ENCODE peak calls at places on chromosomes 13 and 19, in seven cellular contexts. W, I, X, L, G, Q and A are unnamed samples.

GRCh38 chr19:31668916-31669315 is 319.7 kb upstream of the TSHZ3 start:
- DNase-seq in Q (no peak), W (no peak), I (no peak), X (no peak), G (no peak), L (no peak), A (no peak)

GRCh38 chr13:49356224-49356623 is 87.6 kb downstream of the CAB39L start:
- DNase-seq in G (no peak), L (no peak), W (no peak), I (no peak), X (no peak), Q (no peak), A (no peak)

GRCh38 chr13:20713014-20713376 is 9.5 kb downstream of the IL17D start:
- DNase-seq in W (no peak), X (no peak), L (no peak), G (no peak), Q (no peak), I (no peak), A (no peak)

GRCh38 chr19:13765395-13766094 is 1.2 kb downstream of the MRI1 start:
- DNase-seq in G (no peak), X (peak; percentile 52), I (no peak), W (no peak), Q (peak; percentile 47), L (no peak), A (no peak)

GRCh38 chr19:40232949-40233810 is 6.7 kb upstream of the CCNP start:
- DNase-seq in X (no peak), G (no peak), I (no peak), W (no peak), Q (no peak), L (no peak), A (no peak)

GRCh38 chr13:98962901-98963594 is 14.8 kb downstream of the DOCK9 start:
- DNase-seq in X (no peak), I (no peak), G (no peak), W (no peak), L (no peak), Q (no peak), A (no peak)

GRCh38 chr19:35295792-35296462 is 4.0 kb downstream of the MAG start:
- DNase-seq in G (no peak), X (no peak), I (no peak), W (peak; percentile 66), Q (no peak), L (no peak), A (no peak)

GRCh38 chr19:39199025-39199424 is 2.3 kb downstream of the NCCRP1 start:
- DNase-seq in L (no peak), G (no peak), W (no peak), Q (peak; percentile 35), X (peak; percentile 66), I (no peak), A (no peak)

GRCh38 chr19:588758-589692 is 656 bp upstream of the HCN2 start:
- DNase-seq in X (peak; percentile 59), G (no peak), W (no peak), I (no peak), Q (no peak), L (no peak), A (no peak)

GRCh38 chr13:30898721-30899188 is 7.3 kb upstream of the MEDAG start:
- DNase-seq in I (no peak), X (no peak), Q (peak; percentile 72), G (no peak), L (no peak), W (no peak), A (no peak)

GRCh38 chr13:45396548-45397095 is 21.6 kb downstream of the SLC25A30 start:
- DNase-seq in L (no peak), G (no peak), X (no peak), Q (no peak), I (no peak), W (no peak), A (no peak)

GRCh38 chr19:56405062-56405461 is 930 bp downstream of the ZNF583 start:
- DNase-seq in I (no peak), L (no peak), X (no peak), Q (no peak), G (no peak), W (no peak), A (no peak)

GRCh38 chr13:44243198-44243852 is 130.3 kb upstream of the SERP2 start:
- DNase-seq in W (peak; percentile 75), G (peak; percentile 60), Q (peak; percentile 54), X (peak; percentile 28), L (no peak), I (peak; percentile 92), A (peak; percentile 49)
- TF ChIP-seq YY1 in W (no peak), G (no peak), Q (no peak), X (no peak), L (no peak), I (no peak), A (no peak)

DNA sequence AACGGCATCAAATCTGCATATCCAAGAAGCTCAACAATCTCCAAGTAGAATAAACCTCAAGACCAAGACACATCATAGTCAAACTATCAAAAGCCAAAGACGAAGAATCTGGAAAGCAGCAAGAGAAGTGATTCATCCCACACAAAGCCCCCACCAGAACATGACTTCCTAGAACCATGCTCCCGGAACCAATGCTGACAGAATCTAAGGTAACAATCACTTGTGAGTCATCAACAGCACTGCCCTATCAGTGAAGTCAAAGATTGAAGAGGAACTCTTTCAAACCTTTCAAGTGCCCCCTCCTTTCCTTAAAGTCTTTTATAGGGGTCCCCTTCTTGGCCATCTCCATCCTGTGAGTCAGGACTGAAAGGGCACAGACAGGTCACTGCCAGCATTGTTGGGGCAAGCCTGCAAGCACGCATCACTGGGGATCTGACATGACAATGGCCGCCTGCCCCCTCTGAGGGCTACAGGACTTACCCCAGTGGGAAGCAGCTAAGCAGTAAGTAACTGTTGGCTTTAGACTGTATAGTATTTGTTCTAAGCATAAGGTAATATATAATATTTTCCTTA is at the start of gene CCDC70:
- DNase-seq in G (no peak), Q (no peak), L (no peak), I (no peak), X (no peak), W (peak; percentile 37), A (no peak)
- TF ChIP-seq YY1 in G (peak; percentile 10), Q (no peak), L (no peak), I (no peak), X (no peak), W (no peak), A (no peak)

GRCh38 chr13:40517486-40518311 is 148.7 kb downstream of the FOXO1 start:
- DNase-seq in L (peak; percentile 82), I (no peak), X (no peak), W (no peak), G (no peak), Q (no peak), A (no peak)
- TF ChIP-seq YY1 in L (no peak), I (no peak), X (no peak), W (no peak), G (no peak), Q (no peak), A (no peak)

DNA sequence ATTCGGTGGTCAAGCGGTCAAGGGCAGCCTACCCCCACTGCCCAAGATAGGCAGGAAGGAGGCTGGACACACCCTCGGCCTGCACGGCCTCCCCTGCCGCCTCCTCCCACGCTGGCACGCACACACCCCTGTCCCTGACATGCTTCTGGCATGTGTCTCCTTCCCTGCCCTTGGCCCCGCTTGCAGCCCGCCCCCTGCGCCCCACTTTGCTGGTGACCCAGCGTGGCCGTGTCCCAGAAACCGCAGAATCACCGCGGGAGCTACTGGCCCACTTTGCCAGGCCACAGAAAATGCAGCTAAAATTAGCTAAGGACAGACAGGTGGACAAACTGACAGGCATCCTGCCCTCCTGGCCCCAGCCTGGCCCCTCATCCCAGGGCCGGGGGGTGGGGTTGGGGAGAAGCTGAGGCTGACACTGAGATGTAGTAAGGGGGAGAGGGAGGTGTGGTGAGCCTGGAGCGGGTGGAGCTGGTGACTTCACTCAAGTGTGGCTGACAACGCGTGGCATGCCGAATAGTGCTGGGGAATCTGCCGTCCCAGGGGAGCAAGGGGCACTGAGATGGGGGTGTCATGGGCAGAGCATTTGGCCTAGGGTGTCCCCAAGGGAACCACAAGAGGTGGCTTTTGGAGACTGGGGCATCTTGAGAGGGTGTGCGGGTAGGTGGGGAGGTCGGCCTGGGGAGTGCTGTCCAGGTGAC is 2.4 kb downstream of the SHANK1 start:
- DNase-seq in L (no peak), I (no peak), W (no peak), G (no peak), X (no peak), Q (no peak), A (no peak)
- TF ChIP-seq YY1 in L (no peak), I (no peak), W (no peak), G (no peak), X (no peak), Q (no peak), A (no peak)